ENCODE peak calls at places on chromosome 20, in seven cellular contexts. U is GM12878, O is upper lobe of right lung, T is mammary epithelial cell, R is pancreas, N is left lung, F is HCT116. B is an unnamed sample. For H3K9me3 and H3K4me1, the result is how much of the 10 kb centered on the place peaks cover.

GRCh38 chr20:35888659-35889058 is 65.6 kb downstream of the SCAND1 start:
- DNase-seq in U (no peak), O (no peak), T (no peak), R (no peak), N (no peak), F (no peak), B (no peak)

GRCh38 chr20:58659841-58660240 is 8.8 kb downstream of the STX16 start:
- DNase-seq in U (no peak), O (no peak), T (peak), R (no peak), N (no peak), F (no peak), B (no peak)

GRCh38 chr20:40706977-40707582 is 18.0 kb upstream of the MAFB start:
- DNase-seq in U (no peak), O (no peak), T (no peak), R (no peak), N (no peak), F (peak), B (no peak)

GRCh38 chr20:4665591-4665990 is 56.1 kb upstream of the PRND start:
- DNase-seq in U (no peak), O (no peak), T (peak), R (no peak), N (no peak), F (no peak), B (no peak)

GRCh38 chr20:25563876-25564275 is 21.5 kb downstream of the NINL start:
- DNase-seq in U (no peak), O (no peak), T (no peak), R (no peak), N (no peak), F (no peak), B (no peak)

GRCh38 chr20:17505664-17506517 is 25.3 kb downstream of the BFSP1 start:
- DNase-seq in U (no peak), O (no peak), T (peak), R (no peak), N (no peak), F (no peak), B (peak)

GRCh38 chr20:40457404-40457803 is 231.6 kb downstream of the MAFB start:
- DNase-seq in U (no peak), O (no peak), T (no peak), R (no peak), N (no peak), F (no peak), B (no peak)

GRCh38 chr20:62656205-62656918 is 14.1 kb downstream of the SLCO4A1 start:
- DNase-seq in U (no peak), O (no peak), T (no peak), R (no peak), N (no peak), F (no peak), B (no peak)

GRCh38 chr20:10954137-10954840 is 280.5 kb upstream of the JAG1 start:
- DNase-seq in U (no peak), O (no peak), T (peak), R (peak), N (no peak), F (no peak), B (no peak)

GRCh38 chr20:59824711-59825562 is 108.5 kb downstream of the SYCP2 start:
- DNase-seq in U (no peak), O (no peak), T (no peak), R (no peak), N (no peak), F (no peak), B (no peak)
- H3K9me3 ChIP-seq in U (under half), O (under half), T (under half), R (under half), N (under half), F (under half), B (under half)

GRCh38 chr20:44728835-44729342 is 13.7 kb downstream of the CCN5 start:
- DNase-seq in U (no peak), O (peak), T (peak), R (no peak), N (peak), F (peak), B (peak)
- H3K4me1 ChIP-seq in U (under half), O (under half), T (under half), R (under half), N (under half), F (under half), B (under half)

DNA sequence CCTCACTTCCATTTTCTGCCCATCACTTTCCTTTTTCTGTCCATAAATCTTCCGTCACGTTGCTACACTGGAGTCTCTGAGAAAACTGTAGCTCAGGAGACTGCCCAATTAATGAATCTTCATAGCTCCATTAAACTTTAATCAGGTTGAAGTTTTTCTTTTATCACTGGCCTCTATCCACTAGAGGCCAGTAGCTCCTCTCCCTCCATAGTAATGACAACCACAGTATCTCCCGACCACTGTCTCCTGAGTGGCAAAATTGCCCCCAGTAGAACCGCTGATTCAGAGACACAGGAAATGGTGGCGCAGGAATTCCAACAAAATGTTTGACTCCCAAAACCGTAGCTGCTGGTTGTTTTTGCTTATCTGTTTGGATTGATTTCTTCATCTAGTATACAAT is 18.4 kb upstream of the DOK5 start:
- DNase-seq in U (no peak), O (no peak), T (no peak), R (no peak), N (no peak), F (no peak), B (no peak)
- TF ChIP-seq CTCF in U (no peak), O (no peak), T (no peak), R (no peak), N (no peak), F (no peak), B (no peak)

DNA sequence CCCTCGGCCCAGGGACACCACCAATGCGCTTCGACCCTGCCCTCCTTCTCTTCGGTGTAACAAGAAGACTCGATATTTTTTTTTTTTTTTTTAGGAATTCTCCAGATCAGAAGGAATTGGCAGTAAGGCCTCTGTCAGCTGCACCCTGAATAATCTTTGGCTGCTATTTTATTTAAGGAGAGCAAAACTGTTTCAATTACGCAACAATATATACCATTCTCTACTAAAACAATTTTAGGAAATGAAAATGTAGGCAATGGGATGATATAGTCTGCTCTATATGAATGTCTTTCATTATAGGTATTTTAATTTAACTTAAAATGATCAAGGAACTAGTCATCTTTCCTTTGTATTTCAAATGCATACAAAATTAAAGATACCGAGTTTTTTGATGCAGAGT is 13.3 kb downstream of the ZCCHC3 start:
- DNase-seq in U (no peak), O (no peak), T (no peak), R (no peak), N (no peak), F (no peak), B (no peak)
- H3K9me3 ChIP-seq in U (under half), O (under half), T (under half), R (under half), N (under half), F (under half), B (under half)

GRCh38 chr20:47543006-47543431 is 41.3 kb downstream of the NCOA3 start:
- DNase-seq in U (no peak), O (no peak), T (no peak), R (no peak), N (no peak), F (no peak), B (no peak)

GRCh38 chr20:47544240-47544639 is 42.6 kb downstream of the NCOA3 start:
- DNase-seq in U (no peak), O (no peak), T (peak), R (no peak), N (no peak), F (no peak), B (no peak)

GRCh38 chr20:47544852-47545251 is 43.2 kb downstream of the NCOA3 start:
- DNase-seq in U (no peak), O (no peak), T (no peak), R (no peak), N (no peak), F (no peak), B (no peak)

GRCh38 chr20:47540443-47541354 is 39.0 kb downstream of the NCOA3 start:
- DNase-seq in U (peak), O (no peak), T (no peak), R (no peak), N (no peak), F (peak), B (no peak)

DNA sequence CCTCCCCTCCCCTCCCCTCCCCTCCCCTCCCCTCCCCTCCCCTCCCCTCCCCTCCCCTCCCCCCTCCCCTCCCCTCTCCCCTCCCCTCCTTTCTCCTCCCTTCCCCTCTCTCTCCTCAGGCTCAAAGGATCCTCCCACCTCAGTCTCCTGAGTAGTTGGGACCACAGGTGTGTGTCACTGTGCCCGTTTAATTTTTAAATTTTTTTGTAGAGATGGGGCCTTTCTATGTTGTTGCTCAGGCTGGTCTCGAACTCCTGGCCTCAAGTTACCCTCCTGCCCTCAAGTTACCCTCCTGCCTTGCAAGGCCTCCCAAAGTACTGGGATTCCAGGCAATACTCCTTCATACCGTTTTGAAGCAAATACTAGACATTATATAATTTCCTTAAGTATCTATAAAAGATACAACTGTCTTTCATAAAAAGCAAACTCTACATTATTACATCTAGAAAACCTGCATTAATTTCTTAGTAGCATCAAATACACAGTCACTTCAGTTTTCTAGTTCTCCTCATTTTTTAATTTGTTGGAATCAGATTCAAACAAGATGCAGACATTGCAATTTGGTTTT is 39.8 kb downstream of the NCOA3 start:
- DNase-seq in U (no peak), O (no peak), T (no peak), R (no peak), N (no peak), F (no peak), B (no peak)
- H3K4me1 ChIP-seq in U (under half), O (under half), T (under half), R (under half), N (under half), F (half or more), B (under half)

DNA sequence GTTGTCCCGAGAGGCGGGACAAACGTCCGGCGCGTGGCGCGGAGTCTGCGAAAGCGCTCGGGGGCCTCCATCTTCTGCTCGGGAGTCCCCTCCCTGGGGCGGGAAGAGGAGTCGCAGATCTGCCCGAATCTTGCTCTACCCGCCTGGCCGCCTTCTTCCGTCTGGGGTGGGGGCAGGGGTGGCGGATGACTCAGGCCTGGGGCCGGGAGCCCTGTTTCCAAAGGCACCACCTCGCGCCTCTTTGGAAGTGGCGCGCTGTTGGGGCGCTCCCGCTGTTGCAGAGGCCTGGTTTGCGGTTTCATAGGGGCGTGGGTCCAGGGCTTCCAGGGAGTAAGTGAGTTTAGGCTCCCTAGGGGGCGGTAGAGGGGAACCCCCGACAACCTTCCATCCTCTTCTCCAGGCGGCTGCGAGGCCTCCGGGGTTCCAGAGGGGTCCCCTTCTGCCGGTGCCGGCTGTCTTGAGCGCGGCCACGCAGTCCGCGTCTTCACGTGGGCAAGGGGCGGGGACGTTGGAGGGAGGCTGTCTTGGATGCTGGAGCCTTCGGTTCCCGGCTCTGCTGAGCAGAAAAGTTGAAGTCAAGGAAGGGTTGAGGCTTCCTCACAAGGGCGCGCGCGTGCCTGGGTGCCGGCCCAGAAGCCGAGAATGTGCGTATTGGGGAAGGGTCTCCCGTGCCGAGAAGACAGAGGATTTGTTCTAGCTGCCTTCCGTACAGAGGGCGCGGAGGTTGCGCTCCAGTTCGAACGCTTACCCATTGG is 2.6 kb upstream of the TFAP2C start:
- DNase-seq in U (no peak), O (no peak), T (no peak), R (peak), N (peak), F (peak), B (no peak)
- TF ChIP-seq CTCF in U (no peak), O (peak), T (peak), R (no peak), N (no peak), F (no peak), B (peak)